ENCODE peak calls at places on chromosomes 7 and 10, in ten cellular contexts. J, P, Z, I, S, D, N, B, E and U are unnamed samples.

GRCh38 chr7:100665168-100665567 is 8.4 kb upstream of the GNB2 start:
- DNase-seq in J (no peak), P (no peak), Z (no peak), I (no peak), S (no peak), D (no peak), N (no peak), B (no peak), E (no peak), U (no peak)

GRCh38 chr10:103727991-103728689 is 127.2 kb downstream of the SH3PXD2A start:
- DNase-seq in J (no peak), P (no peak), Z (no peak), I (no peak), S (no peak), D (no peak), N (no peak), B (no peak), E (no peak), U (no peak)

GRCh38 chr7:54960517-54960916 is 58.3 kb upstream of the EGFR start:
- DNase-seq in J (no peak), P (no peak), Z (no peak), I (no peak), S (no peak), D (peak; percentile 88), N (no peak), B (no peak), E (no peak), U (no peak)

GRCh38 chr10:6328708-6329423 is 126.1 kb downstream of the PFKFB3 start:
- DNase-seq in J (no peak), P (no peak), Z (no peak), I (no peak), S (no peak), D (no peak), N (peak; percentile 32), B (no peak), E (no peak), U (no peak)

GRCh38 chr10:12793106-12793505 is 208.4 kb downstream of the CCDC3 start:
- DNase-seq in J (no peak), P (no peak), Z (no peak), I (no peak), S (peak; percentile 26), D (no peak), N (no peak), B (peak; percentile 51), E (no peak), U (no peak)

GRCh38 chr10:87594864-87595263 is 64.8 kb upstream of the PAPSS2 start:
- DNase-seq in J (no peak), P (no peak), Z (no peak), I (no peak), S (no peak), D (peak; percentile 16), N (no peak), B (no peak), E (no peak), U (no peak)

GRCh38 chr7:6232130-6232529 is 40.3 kb downstream of the CYTH3 start:
- DNase-seq in J (no peak), P (no peak), Z (no peak), I (no peak), S (no peak), D (no peak), N (no peak), B (no peak), E (no peak), U (no peak)

GRCh38 chr10:29501692-29502091 is 133.1 kb downstream of the SVIL start:
- DNase-seq in J (no peak), P (no peak), Z (no peak), I (peak; percentile 55), S (no peak), D (peak; percentile 94), N (no peak), B (no peak), E (peak; percentile 70), U (no peak)

GRCh38 chr10:77036993-77037734 is 600.4 kb downstream of the KCNMA1 start:
- DNase-seq in J (no peak), P (peak; percentile 62), Z (peak; percentile 65), I (no peak), S (no peak), D (peak; percentile 26), N (peak; percentile 8), B (no peak), E (no peak), U (peak; percentile 19)

GRCh38 chr10:77034795-77035194 is 602.8 kb downstream of the KCNMA1 start:
- DNase-seq in J (no peak), P (no peak), Z (no peak), I (no peak), S (no peak), D (no peak), N (no peak), B (no peak), E (no peak), U (no peak)

GRCh38 chr10:77038412-77038806 is 599.2 kb downstream of the KCNMA1 start:
- DNase-seq in J (no peak), P (no peak), Z (no peak), I (no peak), S (no peak), D (no peak), N (no peak), B (no peak), E (no peak), U (no peak)

GRCh38 chr10:77041636-77042258 is 595.9 kb downstream of the KCNMA1 start:
- DNase-seq in J (no peak), P (no peak), Z (peak; percentile 35), I (no peak), S (peak; percentile 20), D (peak; percentile 10), N (no peak), B (no peak), E (no peak), U (no peak)

DNA sequence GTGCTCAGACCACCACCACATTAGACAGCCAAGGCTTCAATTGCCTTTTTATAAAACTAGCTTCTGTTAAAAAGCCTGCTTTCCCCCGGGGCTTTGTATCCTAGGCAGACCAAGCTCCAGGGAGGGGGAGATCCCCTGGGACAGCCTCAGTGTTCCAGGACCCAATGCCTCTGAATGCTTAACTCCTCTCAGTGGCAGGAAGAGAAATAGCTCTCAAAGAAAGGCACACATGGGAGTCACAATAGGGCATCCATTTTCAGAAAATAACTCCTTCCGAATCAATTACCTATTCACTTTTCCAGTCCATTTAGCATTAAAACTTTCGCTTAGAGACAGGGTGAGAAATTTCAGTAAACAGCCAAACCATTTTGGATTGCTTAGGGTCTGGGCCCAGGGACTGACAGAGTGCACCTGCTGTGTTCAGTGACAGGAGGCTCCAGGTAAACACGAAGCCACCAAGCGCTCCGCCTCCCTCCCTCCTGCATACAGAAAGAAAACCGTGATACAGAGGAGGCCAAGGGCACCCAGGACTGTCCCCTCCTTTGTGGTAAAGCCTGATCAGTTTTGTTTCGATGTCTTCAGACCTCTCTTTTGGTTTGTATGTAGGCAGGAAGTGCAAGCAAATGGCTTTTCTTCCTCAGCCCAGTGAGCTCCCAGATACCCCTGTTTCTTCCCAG is 599.7 kb downstream of the KCNMA1 start:
- DNase-seq in J (no peak), P (no peak), Z (peak; percentile 51), I (no peak), S (no peak), D (no peak), N (no peak), B (no peak), E (no peak), U (no peak)
- TF ChIP-seq CTCF in J (no peak), P (no peak), Z (no peak), I (no peak), S (no peak), D (no peak), N (no peak), B (no peak), E (no peak), U (no peak)

DNA sequence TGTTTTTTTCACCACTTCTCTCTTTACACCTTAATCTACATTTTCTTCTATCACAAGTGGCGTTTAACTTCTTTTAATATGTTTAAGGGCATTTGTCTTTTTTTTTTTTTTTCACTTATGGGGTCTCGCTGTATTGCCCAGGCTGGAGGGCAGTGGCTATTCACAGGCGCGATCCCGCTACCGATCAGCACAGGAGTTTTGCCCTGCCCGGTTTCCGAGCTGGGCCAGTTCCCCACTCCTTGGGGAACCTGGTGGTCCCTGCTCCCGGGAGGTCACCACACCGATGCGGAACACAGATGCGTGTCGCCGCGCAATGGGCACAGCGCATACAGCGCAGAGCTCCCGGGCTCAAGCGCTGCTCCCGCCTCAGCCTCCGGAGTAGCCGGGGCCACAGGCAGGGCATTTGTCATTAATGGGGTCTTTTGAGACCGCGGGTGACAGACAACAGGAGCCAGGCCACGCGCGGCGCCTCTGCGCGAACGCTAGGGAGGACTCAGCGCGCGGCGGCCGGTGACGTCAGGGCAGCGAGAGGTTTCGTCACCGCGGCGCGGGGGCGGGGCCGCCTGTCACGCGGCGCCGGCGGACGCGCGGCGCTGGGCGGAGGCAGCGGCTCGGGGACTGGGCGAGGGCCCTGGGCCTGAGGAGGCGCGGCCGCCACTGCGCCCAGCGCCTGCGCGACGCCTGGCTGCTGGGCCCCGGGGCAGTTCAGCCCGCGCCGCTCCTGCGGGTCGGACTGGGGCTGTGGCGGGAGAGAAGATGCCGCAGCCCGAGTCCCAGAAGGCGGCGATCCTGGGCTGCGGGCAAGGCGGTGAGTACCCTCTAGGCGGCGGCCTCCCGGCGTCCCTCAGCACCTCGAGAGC is at the start of gene GALNT11:
- DNase-seq in J (peak; percentile 74), P (peak; percentile 83), Z (peak; percentile 89), I (peak; percentile 77), S (peak; percentile 83), D (peak; percentile 78), N (peak; percentile 96), B (peak; percentile 83), E (peak; percentile 20), U (peak; percentile 91)
- TF ChIP-seq CTCF in J (peak; percentile 13), P (peak; percentile 46), Z (peak; percentile 43), I (peak; percentile 31), S (no peak), D (peak; percentile 32), N (peak; percentile 22), B (peak; percentile 17), E (no peak), U (peak; percentile 8)

DNA sequence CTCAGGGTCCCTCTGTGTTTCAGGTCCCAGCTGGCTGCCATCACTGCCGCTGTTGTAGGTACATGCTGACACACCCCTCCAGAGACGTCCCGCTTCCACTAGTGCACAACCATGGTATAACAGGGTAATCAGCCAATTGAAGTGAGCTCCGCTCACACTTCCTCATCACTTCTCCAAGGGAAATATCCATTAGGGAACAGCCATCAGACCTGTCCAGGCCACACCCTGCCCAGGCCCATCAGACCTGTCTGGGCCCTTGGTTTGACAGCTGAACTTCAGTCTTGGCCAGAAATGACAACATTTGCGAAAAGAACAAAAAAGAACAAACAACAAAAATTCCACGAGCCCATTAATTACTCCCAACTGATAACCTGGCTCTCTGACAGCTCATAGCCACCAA is 11.0 kb upstream of the MYH16 start:
- DNase-seq in J (no peak), P (no peak), Z (no peak), I (no peak), S (no peak), D (no peak), N (no peak), B (peak; percentile 64), E (no peak), U (no peak)
- TF ChIP-seq CTCF in J (no peak), P (no peak), Z (no peak), I (no peak), S (no peak), D (no peak), N (no peak), B (no peak), E (no peak), U (no peak)

DNA sequence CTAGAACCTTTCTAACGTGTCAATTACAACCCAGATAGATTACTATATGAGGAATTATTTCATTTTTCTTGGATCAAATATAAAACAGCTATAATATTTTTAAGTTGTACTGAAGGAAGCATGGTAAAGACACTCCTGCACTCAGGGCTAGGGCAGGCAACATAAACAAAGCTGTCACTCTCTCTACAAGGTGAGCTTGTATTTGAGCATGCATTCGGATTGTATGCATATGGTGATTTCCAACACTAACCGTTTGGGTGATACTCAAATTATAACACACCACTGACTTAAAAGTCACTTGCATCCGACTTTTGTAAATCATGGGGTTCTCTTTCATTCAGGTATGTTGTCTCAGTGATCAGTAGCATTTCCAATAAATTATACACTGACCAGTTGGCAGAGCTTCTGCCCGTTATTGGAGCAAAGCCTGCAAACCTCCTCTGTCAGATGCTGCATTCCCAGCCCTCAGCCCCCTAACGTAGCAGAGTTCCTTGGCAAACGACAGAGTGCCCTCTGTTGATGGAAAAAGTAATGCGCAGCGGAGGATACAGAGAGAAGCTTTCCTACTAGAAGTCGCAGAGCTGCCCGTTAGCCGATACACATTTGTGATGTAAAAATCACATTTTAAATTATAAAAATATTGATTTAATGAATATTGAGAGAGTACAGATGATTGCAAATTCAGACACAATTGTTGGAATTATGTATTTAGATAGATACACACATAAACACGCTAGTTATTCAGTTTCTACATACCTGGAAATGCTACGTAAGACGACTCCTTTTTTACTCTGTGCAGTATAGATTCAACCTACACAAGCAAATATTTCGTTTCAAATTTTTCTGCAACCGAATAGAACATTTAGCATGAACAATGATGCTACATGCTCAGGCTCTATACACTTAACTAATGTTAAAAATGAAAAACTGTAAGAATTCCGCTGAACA is 173.9 kb upstream of the SP4 start:
- DNase-seq in J (no peak), P (peak; percentile 77), Z (peak; percentile 81), I (peak; percentile 25), S (peak; percentile 58), D (peak; percentile 66), N (peak; percentile 41), B (peak; percentile 72), E (no peak), U (peak; percentile 74)
- TF ChIP-seq CTCF in J (no peak), P (peak; percentile 89), Z (peak; percentile 61), I (peak; percentile 62), S (peak; percentile 58), D (peak; percentile 64), N (peak; percentile 61), B (peak; percentile 63), E (peak; percentile 63), U (peak; percentile 74)